ENCODE peak calls at places on chromosomes 6 and 20, in eight cellular contexts. X is NAMALWA, V is nephron progenitor cell, Y is NB4, U is sciatic nerve, F is H7, N is breast epithelium, C is T-helper 9 cell. I is an unnamed sample.

GRCh38 chr6:35320031-35320410 is 22.3 kb upstream of the PPARD start:
- DNase-seq in U (no peak), N (no peak), V (no peak), X (no peak), Y (no peak), F (no peak), C (no peak), I (no peak)

GRCh38 chr20:44219791-44220190 is 9.2 kb upstream of the OSER1 start:
- DNase-seq in V (no peak), U (no peak), N (no peak), C (no peak), X (no peak), Y (no peak), F (no peak), I (no peak)

GRCh38 chr6:69005194-69005593 is 370.1 kb downstream of the ADGRB3 start:
- DNase-seq in X (no peak), U (no peak), V (no peak), F (no peak), Y (no peak), N (no peak), C (no peak), I (no peak)

GRCh38 chr6:151389640-151390275 is 1.6 kb downstream of the ZBTB2 start:
- DNase-seq in V (no peak), X (no peak), N (peak), Y (peak), U (peak), C (peak), F (peak), I (peak)

GRCh38 chr6:13436691-13437568 is 50.5 kb downstream of the GFOD1 start:
- DNase-seq in U (no peak), F (no peak), C (no peak), X (no peak), N (no peak), V (no peak), Y (no peak), I (no peak)

GRCh38 chr6:129852257-129852858 is 8.8 kb downstream of the TMEM244 start:
- DNase-seq in N (no peak), U (no peak), C (no peak), V (no peak), F (no peak), Y (peak), X (no peak), I (no peak)

GRCh38 chr20:50248104-50248631 is 57.5 kb downstream of the CEBPB start:
- DNase-seq in C (no peak), U (no peak), N (no peak), Y (peak), X (no peak), F (no peak), V (no peak), I (no peak)

GRCh38 chr6:67825201-67825895 is 809.7 kb upstream of the ADGRB3 start:
- DNase-seq in F (no peak), V (no peak), C (no peak), U (no peak), X (no peak), Y (no peak), N (no peak), I (no peak)

GRCh38 chr6:33380272-33380981 is 11.2 kb upstream of the KIFC1 start:
- DNase-seq in N (no peak), C (no peak), X (no peak), Y (no peak), V (no peak), F (no peak), U (no peak), I (no peak)

GRCh38 chr6:42468273-42468672 is 16.5 kb upstream of the TRERF1 start:
- DNase-seq in F (no peak), X (no peak), V (no peak), C (no peak), U (no peak), Y (no peak), N (no peak), I (no peak)

GRCh38 chr6:43434441-43434840 is 7.1 kb downstream of the ABCC10 start:
- DNase-seq in C (no peak), Y (no peak), U (no peak), N (no peak), F (no peak), X (no peak), V (no peak), I (no peak)

GRCh38 chr6:21664263-21665081 is 70.9 kb downstream of the SOX4 start:
- DNase-seq in U (peak), N (peak), C (no peak), F (peak), Y (no peak), V (peak), X (no peak), I (no peak)

GRCh38 chr6:125307150-125307838 is 5.5 kb upstream of the HDDC2 start:
- DNase-seq in C (no peak), Y (no peak), N (no peak), U (no peak), V (no peak), X (no peak), F (no peak), I (no peak)

GRCh38 chr6:111918825-111919224 is 45.6 kb upstream of the FYN start:
- DNase-seq in F (no peak), X (no peak), C (no peak), N (no peak), Y (peak), V (no peak), U (no peak), I (no peak)

GRCh38 chr6:2716926-2717700 is 33.6 kb downstream of the MYLK4 start:
- DNase-seq in V (no peak), U (no peak), F (no peak), Y (no peak), N (no peak), C (no peak), X (no peak), I (no peak)

GRCh38 chr6:31010393-31011060 is at the start of gene MUC22:
- DNase-seq in N (no peak), X (no peak), C (no peak), U (no peak), V (no peak), F (no peak), Y (no peak), I (no peak)

GRCh38 chr6:111800821-111801220 is 72.4 kb downstream of the FYN start:
- DNase-seq in N (no peak), V (no peak), U (no peak), Y (no peak), C (no peak), F (no peak), X (no peak), I (no peak)

GRCh38 chr20:38961530-38962043 is 557 bp upstream of the DHX35 start:
- DNase-seq in U (no peak), N (no peak), X (no peak), F (peak), C (no peak), Y (peak), V (no peak), I (peak)

GRCh38 chr6:159119835-159120234 is 49.4 kb upstream of the FNDC1 start:
- DNase-seq in X (no peak), Y (peak), U (no peak), F (no peak), V (no peak), N (no peak), C (no peak), I (no peak)

GRCh38 chr20:49320460-49320859 is 42.6 kb upstream of the ZNFX1 start:
- DNase-seq in U (no peak), N (no peak), V (peak), C (no peak), F (peak), X (peak), Y (peak), I (peak)

GRCh38 chr6:116398366-116399005 is 27.7 kb downstream of the DSE start:
- DNase-seq in X (no peak), Y (no peak), V (no peak), U (no peak), N (no peak), C (no peak), F (no peak), I (no peak)

GRCh38 chr6:39366875-39367618 is 44.5 kb upstream of the KCNK16 start:
- DNase-seq in F (no peak), N (no peak), V (no peak), U (no peak), C (no peak), X (no peak), Y (no peak), I (no peak)

GRCh38 chr6:12572884-12573824 is 143.4 kb upstream of the PHACTR1 start:
- DNase-seq in V (no peak), Y (no peak), F (peak), U (no peak), X (no peak), N (no peak), C (no peak), I (no peak)

GRCh38 chr6:14025160-14025559 is 92.4 kb upstream of the CD83 start:
- DNase-seq in U (no peak), N (no peak), C (no peak), V (no peak), X (no peak), F (no peak), Y (peak), I (no peak)

GRCh38 chr20:45316150-45317080 is 8.3 kb upstream of the MATN4 start:
- DNase-seq in X (no peak), U (no peak), C (no peak), V (no peak), Y (no peak), F (no peak), N (no peak), I (no peak)

GRCh38 chr20:51995038-51995437 is 192.7 kb upstream of the SALL4 start:
- DNase-seq in N (no peak), V (no peak), U (no peak), F (no peak), Y (no peak), X (no peak), C (no peak), I (no peak)

GRCh38 chr6:34288581-34288980 is 39.8 kb upstream of the SMIM29 start:
- DNase-seq in U (no peak), V (no peak), Y (peak), C (no peak), X (no peak), F (no peak), N (no peak), I (peak)

GRCh38 chr6:25717856-25718740 is 36.4 kb upstream of the SLC17A4 start:
- DNase-seq in C (no peak), U (no peak), V (no peak), X (peak), Y (peak), F (no peak), N (no peak), I (peak)

GRCh38 chr20:17806739-17807441 is 107.1 kb downstream of the BANF2 start:
- DNase-seq in V (no peak), C (no peak), X (no peak), U (peak), N (no peak), Y (no peak), F (peak), I (no peak)

GRCh38 chr6:12348530-12349511 is 58.7 kb downstream of the EDN1 start:
- DNase-seq in V (no peak), C (no peak), X (no peak), Y (no peak), N (no peak), U (no peak), F (no peak), I (no peak)

GRCh38 chr6:42140051-42140450 is 2.4 kb downstream of the C6orf132 start:
- DNase-seq in U (no peak), X (peak), C (no peak), Y (peak), F (no peak), N (no peak), V (no peak), I (no peak)

GRCh38 chr6:169949501-169950097 is 198.2 kb downstream of the ERMARD start:
- DNase-seq in Y (no peak), N (no peak), C (no peak), F (no peak), U (no peak), V (no peak), X (peak), I (peak)

GRCh38 chr6:41367061-41367460 is 31.7 kb downstream of the NCR2 start:
- DNase-seq in Y (no peak), X (no peak), V (no peak), N (no peak), C (no peak), U (no peak), F (no peak), I (no peak)

GRCh38 chr20:16171180-16171579 is 402.1 kb downstream of the KIF16B start:
- DNase-seq in U (no peak), X (no peak), V (no peak), N (no peak), C (no peak), Y (no peak), F (no peak), I (no peak)

GRCh38 chr20:58433759-58434158 is 44.7 kb downstream of the VAPB start:
- DNase-seq in V (no peak), C (no peak), X (no peak), F (no peak), U (no peak), N (no peak), Y (no peak), I (no peak)

GRCh38 chr6:26286168-26286854 is 78.7 kb upstream of the BTN3A2 start:
- DNase-seq in U (peak), F (no peak), V (peak), C (peak), X (peak), N (peak), Y (peak), I (peak)

I was measured in OCI-LY7.